ENCODE peak calls at places on chromosome 5, in four cellular contexts. Y is OCI-LY7, M is cardiac fibroblast, W is AG10803. K is an unnamed sample.

GRCh38 chr5:138182808-138183207 is 3.9 kb downstream of the KIF20A start:
- DNase-seq in Y (no peak), M (no peak), W (no peak), K (no peak)

GRCh38 chr5:57172466-57172961 is 1.3 kb upstream of the GPBP1 start:
- DNase-seq in Y (peak), M (peak), W (no peak), K (peak)

GRCh38 chr5:151864349-151864748 is 60.3 kb downstream of the GLRA1 start:
- DNase-seq in Y (no peak), M (no peak), W (no peak), K (no peak)

GRCh38 chr5:91158011-91158410 is 225.1 kb downstream of the ARRDC3 start:
- DNase-seq in Y (no peak), M (no peak), W (no peak), K (no peak)

GRCh38 chr5:945691-946541 is 53.2 kb downstream of the TRIP13 start:
- DNase-seq in Y (no peak), M (no peak), W (no peak), K (no peak)

GRCh38 chr5:83124593-83124992 is 47.2 kb downstream of the XRCC4 start:
- DNase-seq in Y (no peak), M (no peak), W (no peak), K (no peak)

GRCh38 chr5:12625667-12626263 is 721.5 kb upstream of the CTNND2 start:
- DNase-seq in Y (no peak), M (no peak), W (no peak), K (no peak)

GRCh38 chr5:142627371-142628217 is 58.3 kb downstream of the FGF1 start:
- DNase-seq in Y (no peak), M (no peak), W (peak), K (no peak)

GRCh38 chr5:115262405-115263247 is at the start of gene PGGT1B:
- DNase-seq in Y (peak), M (peak), W (peak), K (peak)

GRCh38 chr5:154165886-154166285 is 24.6 kb upstream of the GALNT10 start:
- DNase-seq in Y (no peak), M (no peak), W (no peak), K (no peak)

GRCh38 chr5:127011151-127011550 is 19.2 kb downstream of the MARCHF3 start:
- DNase-seq in Y (no peak), M (peak), W (peak), K (no peak)

GRCh38 chr5:107826311-107827000 is 155.7 kb upstream of the EFNA5 start:
- DNase-seq in Y (no peak), M (no peak), W (no peak), K (no peak)

GRCh38 chr5:73496984-73497457 is 1.2 kb upstream of the BTF3 start:
- DNase-seq in Y (peak), M (peak), W (peak), K (no peak)

GRCh38 chr5:181222630-181223040 is 446 bp upstream of the TRIM41 start:
- DNase-seq in Y (no peak), M (no peak), W (no peak), K (no peak)

GRCh38 chr5:104344809-104345512 is 782.4 kb upstream of the NUDT12 start:
- DNase-seq in Y (no peak), M (peak), W (peak), K (no peak)

GRCh38 chr5:135095871-135096270 is 61.8 kb upstream of the PITX1 start:
- DNase-seq in Y (no peak), M (no peak), W (no peak), K (no peak)

GRCh38 chr5:57695179-57695578 is 212.6 kb upstream of the ACTBL2 start:
- DNase-seq in Y (no peak), M (no peak), W (no peak), K (no peak)

GRCh38 chr5:127586811-127587210 is 62.1 kb upstream of the CTXN3 start:
- DNase-seq in Y (no peak), M (no peak), W (no peak), K (no peak)

GRCh38 chr5:25295067-25295466 is 650.3 kb upstream of the CDH10 start:
- DNase-seq in Y (no peak), M (no peak), W (no peak), K (no peak)

GRCh38 chr5:17167171-17167891 is 50.1 kb upstream of the BASP1 start:
- DNase-seq in Y (no peak), M (no peak), W (no peak), K (no peak)

GRCh38 chr5:98904786-98905185 is 24.0 kb downstream of the CHD1 start:
- DNase-seq in Y (no peak), M (peak), W (no peak), K (no peak)

GRCh38 chr5:131634666-131634995 is 398 bp downstream of the RAPGEF6 start:
- DNase-seq in Y (peak), M (peak), W (peak), K (peak)

GRCh38 chr5:54646285-54647101 is 128.9 kb downstream of the SNX18 start:
- DNase-seq in Y (peak), M (peak), W (peak), K (peak)

GRCh38 chr5:178207183-178207916 is 3.0 kb downstream of the HNRNPAB start:
- DNase-seq in Y (no peak), M (peak), W (peak), K (no peak)

GRCh38 chr5:81786509-81786908 is 35.6 kb upstream of the SSBP2 start:
- DNase-seq in Y (no peak), M (no peak), W (no peak), K (no peak)

GRCh38 chr5:175059687-175060194 is 335.4 kb downstream of the MSX2 start:
- DNase-seq in Y (no peak), M (peak), W (peak), K (peak)
- TF ChIP-seq CTCF in Y (no peak), M (no peak), W (no peak), K (no peak)

DNA sequence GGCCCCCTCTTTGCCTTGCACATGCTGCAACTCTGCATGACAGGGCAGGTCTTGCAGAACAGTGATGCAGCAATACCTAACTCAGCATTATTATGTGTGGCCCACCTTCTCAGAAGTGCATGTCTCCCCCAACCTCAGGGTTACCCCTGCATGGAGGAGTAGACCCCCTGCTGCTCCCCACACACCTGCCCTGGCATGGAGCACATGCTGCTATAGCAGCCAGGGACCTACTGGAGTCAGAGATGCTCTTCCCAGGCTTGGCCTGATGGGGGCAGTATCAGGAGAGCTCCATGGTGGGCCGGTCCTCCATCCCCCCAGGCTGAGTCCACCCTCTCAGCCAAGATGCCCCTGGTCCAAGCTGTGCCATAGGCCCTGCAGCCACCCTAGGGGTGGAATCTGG is 13.2 kb upstream of the BOD1 start:
- DNase-seq in Y (peak), M (no peak), W (no peak), K (peak)
- TF ChIP-seq CTCF in Y (peak), M (peak), W (peak), K (peak)

GRCh38 chr5:148457183-148457620 is 73.4 kb downstream of the FBXO38 start:
- DNase-seq in Y (peak), M (no peak), W (no peak), K (peak)
- TF ChIP-seq CTCF in Y (peak), M (peak), W (no peak), K (peak)

DNA sequence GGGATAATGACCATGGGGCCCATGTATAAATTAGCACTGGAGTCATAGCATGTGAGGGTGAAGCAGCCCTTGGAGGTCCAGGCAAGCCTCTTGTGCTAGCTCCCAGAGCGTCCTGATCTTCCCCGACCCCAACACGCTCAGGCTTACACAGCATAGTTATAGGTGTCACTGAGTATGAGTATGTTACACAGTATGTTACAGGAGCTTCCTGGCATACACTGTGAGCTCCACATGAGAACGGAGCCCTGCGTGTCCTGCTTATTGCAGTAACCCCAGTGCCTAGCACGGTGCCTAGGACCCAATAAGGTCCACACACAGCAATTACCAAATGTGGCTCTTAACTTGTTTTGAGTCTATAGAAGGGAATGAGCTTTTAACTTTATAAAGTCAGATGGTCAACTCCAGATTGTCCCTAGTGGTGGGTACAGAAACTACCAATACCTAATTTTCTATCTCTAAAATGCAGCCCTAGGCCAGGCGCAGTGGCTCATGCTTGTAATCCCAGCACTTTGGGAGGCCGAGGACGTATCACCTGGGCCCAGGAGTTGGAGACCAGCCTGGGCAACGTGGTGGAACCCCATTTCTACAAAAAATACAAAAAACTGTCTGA is 64.1 kb downstream of the PLAC8L1 start:
- DNase-seq in Y (no peak), M (peak), W (no peak), K (no peak)
- TF ChIP-seq CTCF in Y (peak), M (peak), W (peak), K (peak)

DNA sequence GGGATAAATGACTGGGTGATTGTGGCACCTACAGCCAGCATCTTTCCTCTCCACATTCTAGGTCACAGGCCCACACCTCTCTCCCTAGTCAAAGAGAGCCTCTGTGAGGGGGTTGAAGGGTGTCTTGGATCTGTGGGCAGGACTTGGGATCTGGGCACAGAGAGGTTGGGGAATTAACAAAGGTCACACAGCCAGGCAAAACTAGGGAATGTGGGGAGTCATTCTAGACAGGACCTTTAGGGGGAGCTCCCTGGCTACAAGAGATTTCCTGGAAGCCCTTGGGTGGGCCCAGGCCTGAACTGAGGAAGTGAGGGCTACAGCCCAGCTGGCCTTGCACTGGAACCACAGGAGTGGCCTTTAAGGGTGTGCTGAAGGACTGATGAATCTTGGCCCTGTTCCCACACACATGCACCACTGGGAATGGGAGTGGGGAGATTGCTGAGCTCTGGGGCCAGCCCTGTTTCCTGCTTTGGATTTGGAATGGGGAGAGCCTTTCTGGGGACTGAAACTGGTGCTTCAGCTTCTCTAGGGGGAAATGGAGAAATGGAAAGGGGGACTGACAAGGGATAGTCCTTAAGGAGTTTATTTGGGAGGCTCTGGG is 12.4 kb upstream of the CXXC5 start:
- DNase-seq in Y (peak), M (peak), W (peak), K (peak)
- TF ChIP-seq CTCF in Y (peak), M (peak), W (peak), K (peak)

GRCh38 chr5:168020522-168021294 is 270.7 kb upstream of the WWC1 start:
- DNase-seq in Y (no peak), M (peak), W (no peak), K (no peak)
- TF ChIP-seq CTCF in Y (no peak), M (peak), W (peak), K (no peak)

GRCh38 chr5:38636626-38637025 is 80.2 kb upstream of the LIFR start:
- DNase-seq in Y (no peak), M (no peak), W (no peak), K (no peak)
- TF ChIP-seq CTCF in Y (no peak), M (no peak), W (no peak), K (no peak)

DNA sequence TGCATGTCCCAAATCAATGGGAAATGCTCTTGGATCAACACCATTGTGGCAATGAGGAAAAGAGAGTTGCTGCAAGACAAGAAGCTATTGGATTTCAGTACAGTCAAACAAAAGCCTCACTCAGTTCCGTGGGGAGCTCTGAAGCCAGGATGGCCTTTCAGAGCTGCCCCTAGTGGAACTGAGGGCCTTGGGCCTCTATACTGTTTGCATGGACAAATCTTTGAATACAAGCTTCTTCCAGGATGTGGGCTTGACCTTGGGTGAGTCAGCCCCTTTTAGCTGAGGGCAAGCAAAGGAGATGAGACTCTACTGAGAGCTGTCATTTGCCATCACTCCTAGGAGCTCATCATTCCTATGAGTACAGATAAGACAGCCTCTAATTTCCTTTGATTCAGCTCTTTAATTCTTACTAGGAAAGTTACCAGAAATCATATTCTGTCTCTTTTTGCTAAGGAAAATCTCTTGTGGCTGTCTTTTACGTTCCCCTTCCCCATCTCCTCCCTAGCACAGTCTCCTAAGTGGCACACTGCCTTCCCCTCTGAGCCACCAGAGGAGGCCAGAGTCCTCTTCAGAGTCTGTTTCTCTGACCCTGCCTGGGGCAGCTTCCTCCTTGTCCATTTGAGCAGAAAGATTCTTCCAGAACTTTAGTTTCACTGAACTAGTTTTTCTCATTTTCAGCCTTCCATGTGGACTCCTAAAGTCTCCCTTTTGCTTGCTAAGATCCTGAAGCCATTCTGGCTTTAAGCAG is 168.8 kb upstream of the POC5 start:
- DNase-seq in Y (no peak), M (no peak), W (no peak), K (no peak)
- TF ChIP-seq CTCF in Y (peak), M (no peak), W (no peak), K (no peak)

DNA sequence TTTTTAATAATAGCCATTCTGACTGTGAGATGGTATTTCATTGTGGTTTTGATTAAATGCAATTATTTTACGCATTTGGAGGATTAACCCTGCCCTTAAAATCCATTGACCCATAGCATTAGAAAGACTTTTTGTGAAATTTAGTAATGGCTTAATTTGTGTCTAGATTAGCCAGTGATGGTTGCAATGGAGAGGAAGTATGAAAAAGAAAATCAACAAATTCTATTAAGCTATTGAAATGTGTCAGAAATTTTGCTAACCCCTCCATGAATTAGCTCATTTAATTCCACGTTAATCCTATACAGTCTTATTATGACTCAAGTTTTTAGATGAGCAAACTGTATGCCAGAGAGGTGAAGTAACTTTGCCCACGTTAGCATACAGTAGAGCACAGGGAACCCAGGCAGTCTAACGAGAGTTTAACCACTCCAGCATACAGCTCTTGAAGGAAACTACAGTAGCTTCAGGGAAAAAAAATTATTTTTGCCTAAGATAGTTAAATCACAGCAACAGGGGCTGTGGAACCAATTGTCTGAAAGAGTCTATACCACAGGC is 158.2 kb upstream of the PPP2R2B start:
- DNase-seq in Y (no peak), M (no peak), W (no peak), K (no peak)
- TF ChIP-seq CTCF in Y (no peak), M (no peak), W (no peak), K (no peak)

K was measured in activated CD8-positive, alpha-beta T cell treated with anti-CD3 and anti-CD28 coated beads for 36 hours.